ENCODE peak calls at places on chromosomes 3 and 15, in nine cellular contexts. One of them, this sample, is unnamed.

GRCh38 chr15:39205506-39206371 is 375.1 kb upstream of the THBS1 start:
- DNase-seq in DMS153: no peak
- DNase-seq in PC-3: no peak
- DNase-seq in T follicular helper cell: no peak
- DNase-seq in foreskin keratinocyte: peak
- DNase-seq in colonic mucosa: no peak
- DNase-seq in stimulated activated CD4-positive, alpha-beta T cell treated with anti-CD3 and anti-CD28 coated beads, Interleukin-1b, Interleukin-23, amount 100 ng/mL, for 1 hour: no peak
- DNase-seq in pulmonary artery endothelial cell: no peak
- DNase-seq in LNCaP clone FGC: no peak
- DNase-seq in this sample: no peak

GRCh38 chr3:126103121-126104027 is 19.4 kb upstream of the SLC41A3 start:
- DNase-seq in DMS153: no peak
- DNase-seq in PC-3: no peak
- DNase-seq in T follicular helper cell: no peak
- DNase-seq in foreskin keratinocyte: no peak
- DNase-seq in colonic mucosa: peak
- DNase-seq in stimulated activated CD4-positive, alpha-beta T cell treated with anti-CD3 and anti-CD28 coated beads, Interleukin-1b, Interleukin-23, amount 100 ng/mL, for 1 hour: no peak
- DNase-seq in pulmonary artery endothelial cell: no peak
- DNase-seq in LNCaP clone FGC: no peak
- DNase-seq in this sample: no peak

GRCh38 chr3:180595536-180595935 is 6.4 kb upstream of the TTC14 start:
- DNase-seq in DMS153: no peak
- DNase-seq in PC-3: no peak
- DNase-seq in T follicular helper cell: no peak
- DNase-seq in foreskin keratinocyte: no peak
- DNase-seq in colonic mucosa: no peak
- DNase-seq in stimulated activated CD4-positive, alpha-beta T cell treated with anti-CD3 and anti-CD28 coated beads, Interleukin-1b, Interleukin-23, amount 100 ng/mL, for 1 hour: no peak
- DNase-seq in pulmonary artery endothelial cell: no peak
- DNase-seq in LNCaP clone FGC: no peak
- DNase-seq in this sample: no peak

GRCh38 chr3:152048826-152049225 is 175.4 kb downstream of the SUCNR1 start:
- DNase-seq in DMS153: no peak
- DNase-seq in PC-3: no peak
- DNase-seq in T follicular helper cell: no peak
- DNase-seq in foreskin keratinocyte: no peak
- DNase-seq in colonic mucosa: no peak
- DNase-seq in stimulated activated CD4-positive, alpha-beta T cell treated with anti-CD3 and anti-CD28 coated beads, Interleukin-1b, Interleukin-23, amount 100 ng/mL, for 1 hour: no peak
- DNase-seq in pulmonary artery endothelial cell: no peak
- DNase-seq in LNCaP clone FGC: no peak
- DNase-seq in this sample: no peak

GRCh38 chr3:15665510-15666150 is 64.1 kb downstream of the BTD start:
- DNase-seq in DMS153: no peak
- DNase-seq in PC-3: peak
- DNase-seq in T follicular helper cell: no peak
- DNase-seq in foreskin keratinocyte: no peak
- DNase-seq in colonic mucosa: no peak
- DNase-seq in stimulated activated CD4-positive, alpha-beta T cell treated with anti-CD3 and anti-CD28 coated beads, Interleukin-1b, Interleukin-23, amount 100 ng/mL, for 1 hour: no peak
- DNase-seq in pulmonary artery endothelial cell: no peak
- DNase-seq in LNCaP clone FGC: no peak
- DNase-seq in this sample: no peak

GRCh38 chr3:156788846-156789245 is 37.3 kb upstream of the LEKR1 start:
- DNase-seq in DMS153: no peak
- DNase-seq in PC-3: peak
- DNase-seq in T follicular helper cell: no peak
- DNase-seq in foreskin keratinocyte: no peak
- DNase-seq in colonic mucosa: no peak
- DNase-seq in stimulated activated CD4-positive, alpha-beta T cell treated with anti-CD3 and anti-CD28 coated beads, Interleukin-1b, Interleukin-23, amount 100 ng/mL, for 1 hour: no peak
- DNase-seq in pulmonary artery endothelial cell: no peak
- DNase-seq in LNCaP clone FGC: no peak
- DNase-seq in this sample: no peak

GRCh38 chr15:70523634-70524033 is 239.7 kb downstream of the UACA start:
- DNase-seq in DMS153: peak
- DNase-seq in PC-3: no peak
- DNase-seq in T follicular helper cell: no peak
- DNase-seq in foreskin keratinocyte: no peak
- DNase-seq in colonic mucosa: no peak
- DNase-seq in stimulated activated CD4-positive, alpha-beta T cell treated with anti-CD3 and anti-CD28 coated beads, Interleukin-1b, Interleukin-23, amount 100 ng/mL, for 1 hour: no peak
- DNase-seq in pulmonary artery endothelial cell: no peak
- DNase-seq in LNCaP clone FGC: no peak
- DNase-seq in this sample: no peak

GRCh38 chr3:15051531-15051930 is 13.6 kb downstream of the MRPS25 start:
- DNase-seq in DMS153: peak
- DNase-seq in PC-3: peak
- DNase-seq in T follicular helper cell: peak
- DNase-seq in foreskin keratinocyte: no peak
- DNase-seq in colonic mucosa: peak
- DNase-seq in stimulated activated CD4-positive, alpha-beta T cell treated with anti-CD3 and anti-CD28 coated beads, Interleukin-1b, Interleukin-23, amount 100 ng/mL, for 1 hour: no peak
- DNase-seq in pulmonary artery endothelial cell: no peak
- DNase-seq in LNCaP clone FGC: no peak
- DNase-seq in this sample: peak

GRCh38 chr3:185813691-185814215 is 11.1 kb downstream of the IGF2BP2 start:
- DNase-seq in DMS153: no peak
- DNase-seq in PC-3: no peak
- DNase-seq in T follicular helper cell: no peak
- DNase-seq in foreskin keratinocyte: no peak
- DNase-seq in colonic mucosa: no peak
- DNase-seq in stimulated activated CD4-positive, alpha-beta T cell treated with anti-CD3 and anti-CD28 coated beads, Interleukin-1b, Interleukin-23, amount 100 ng/mL, for 1 hour: no peak
- DNase-seq in pulmonary artery endothelial cell: no peak
- DNase-seq in LNCaP clone FGC: no peak
- DNase-seq in this sample: no peak

GRCh38 chr3:166282931-166283330 is 445.7 kb upstream of the BCHE start:
- DNase-seq in DMS153: no peak
- DNase-seq in PC-3: no peak
- DNase-seq in T follicular helper cell: no peak
- DNase-seq in foreskin keratinocyte: no peak
- DNase-seq in colonic mucosa: no peak
- DNase-seq in stimulated activated CD4-positive, alpha-beta T cell treated with anti-CD3 and anti-CD28 coated beads, Interleukin-1b, Interleukin-23, amount 100 ng/mL, for 1 hour: no peak
- DNase-seq in pulmonary artery endothelial cell: no peak
- DNase-seq in LNCaP clone FGC: no peak
- DNase-seq in this sample: no peak

GRCh38 chr15:35740761-35741160 is 194.8 kb upstream of the DPH6 start:
- DNase-seq in DMS153: no peak
- DNase-seq in PC-3: no peak
- DNase-seq in T follicular helper cell: no peak
- DNase-seq in foreskin keratinocyte: no peak
- DNase-seq in colonic mucosa: no peak
- DNase-seq in stimulated activated CD4-positive, alpha-beta T cell treated with anti-CD3 and anti-CD28 coated beads, Interleukin-1b, Interleukin-23, amount 100 ng/mL, for 1 hour: no peak
- DNase-seq in pulmonary artery endothelial cell: no peak
- DNase-seq in LNCaP clone FGC: no peak
- DNase-seq in this sample: no peak

GRCh38 chr3:119311191-119311925 is 17.2 kb downstream of the ARHGAP31 start:
- DNase-seq in DMS153: no peak
- DNase-seq in PC-3: peak
- DNase-seq in T follicular helper cell: no peak
- DNase-seq in foreskin keratinocyte: peak
- DNase-seq in colonic mucosa: no peak
- DNase-seq in stimulated activated CD4-positive, alpha-beta T cell treated with anti-CD3 and anti-CD28 coated beads, Interleukin-1b, Interleukin-23, amount 100 ng/mL, for 1 hour: no peak
- DNase-seq in pulmonary artery endothelial cell: no peak
- DNase-seq in LNCaP clone FGC: no peak
- DNase-seq in this sample: peak

GRCh38 chr3:125062904-125063618 is 7.3 kb upstream of the HEG1 start:
- DNase-seq in DMS153: no peak
- DNase-seq in PC-3: peak
- DNase-seq in T follicular helper cell: no peak
- DNase-seq in foreskin keratinocyte: peak
- DNase-seq in colonic mucosa: no peak
- DNase-seq in stimulated activated CD4-positive, alpha-beta T cell treated with anti-CD3 and anti-CD28 coated beads, Interleukin-1b, Interleukin-23, amount 100 ng/mL, for 1 hour: no peak
- DNase-seq in pulmonary artery endothelial cell: peak
- DNase-seq in LNCaP clone FGC: peak
- DNase-seq in this sample: peak

GRCh38 chr3:45140392-45140791 is 5.8 kb downstream of the CDCP1 start:
- DNase-seq in DMS153: no peak
- DNase-seq in PC-3: peak
- DNase-seq in T follicular helper cell: no peak
- DNase-seq in foreskin keratinocyte: no peak
- DNase-seq in colonic mucosa: no peak
- DNase-seq in stimulated activated CD4-positive, alpha-beta T cell treated with anti-CD3 and anti-CD28 coated beads, Interleukin-1b, Interleukin-23, amount 100 ng/mL, for 1 hour: no peak
- DNase-seq in pulmonary artery endothelial cell: no peak
- DNase-seq in LNCaP clone FGC: no peak
- DNase-seq in this sample: peak

GRCh38 chr3:25587094-25587493 is 77.6 kb downstream of the TOP2B start:
- DNase-seq in DMS153: no peak
- DNase-seq in PC-3: no peak
- DNase-seq in T follicular helper cell: no peak
- DNase-seq in foreskin keratinocyte: no peak
- DNase-seq in colonic mucosa: no peak
- DNase-seq in stimulated activated CD4-positive, alpha-beta T cell treated with anti-CD3 and anti-CD28 coated beads, Interleukin-1b, Interleukin-23, amount 100 ng/mL, for 1 hour: no peak
- DNase-seq in pulmonary artery endothelial cell: no peak
- DNase-seq in LNCaP clone FGC: no peak
- DNase-seq in this sample: no peak

GRCh38 chr3:148981236-148981635 is 10.1 kb upstream of the GYG1 start:
- DNase-seq in DMS153: no peak
- DNase-seq in PC-3: no peak
- DNase-seq in T follicular helper cell: no peak
- DNase-seq in foreskin keratinocyte: no peak
- DNase-seq in colonic mucosa: no peak
- DNase-seq in stimulated activated CD4-positive, alpha-beta T cell treated with anti-CD3 and anti-CD28 coated beads, Interleukin-1b, Interleukin-23, amount 100 ng/mL, for 1 hour: no peak
- DNase-seq in pulmonary artery endothelial cell: no peak
- DNase-seq in LNCaP clone FGC: no peak
- DNase-seq in this sample: no peak

GRCh38 chr3:83523470-83524073 is 1435.2 kb upstream of the CADM2 start:
- DNase-seq in DMS153: no peak
- DNase-seq in PC-3: peak
- DNase-seq in T follicular helper cell: no peak
- DNase-seq in foreskin keratinocyte: peak
- DNase-seq in colonic mucosa: no peak
- DNase-seq in stimulated activated CD4-positive, alpha-beta T cell treated with anti-CD3 and anti-CD28 coated beads, Interleukin-1b, Interleukin-23, amount 100 ng/mL, for 1 hour: no peak
- DNase-seq in pulmonary artery endothelial cell: peak
- DNase-seq in LNCaP clone FGC: peak
- DNase-seq in this sample: peak

GRCh38 chr3:177935008-177935407 is 601.2 kb upstream of the KCNMB2 start:
- DNase-seq in DMS153: peak
- DNase-seq in PC-3: no peak
- DNase-seq in T follicular helper cell: no peak
- DNase-seq in foreskin keratinocyte: no peak
- DNase-seq in colonic mucosa: no peak
- DNase-seq in stimulated activated CD4-positive, alpha-beta T cell treated with anti-CD3 and anti-CD28 coated beads, Interleukin-1b, Interleukin-23, amount 100 ng/mL, for 1 hour: no peak
- DNase-seq in pulmonary artery endothelial cell: no peak
- DNase-seq in LNCaP clone FGC: no peak
- DNase-seq in this sample: no peak

GRCh38 chr3:195030791-195031321 is 240.1 kb downstream of the XXYLT1 start:
- DNase-seq in DMS153: peak
- DNase-seq in PC-3: peak
- DNase-seq in T follicular helper cell: no peak
- DNase-seq in foreskin keratinocyte: peak
- DNase-seq in colonic mucosa: no peak
- DNase-seq in stimulated activated CD4-positive, alpha-beta T cell treated with anti-CD3 and anti-CD28 coated beads, Interleukin-1b, Interleukin-23, amount 100 ng/mL, for 1 hour: no peak
- DNase-seq in pulmonary artery endothelial cell: peak
- DNase-seq in LNCaP clone FGC: peak
- DNase-seq in this sample: peak

GRCh38 chr3:62415312-62415791 is 42.0 kb upstream of the FEZF2 start:
- DNase-seq in DMS153: no peak
- DNase-seq in PC-3: no peak
- DNase-seq in T follicular helper cell: no peak
- DNase-seq in foreskin keratinocyte: no peak
- DNase-seq in colonic mucosa: no peak
- DNase-seq in stimulated activated CD4-positive, alpha-beta T cell treated with anti-CD3 and anti-CD28 coated beads, Interleukin-1b, Interleukin-23, amount 100 ng/mL, for 1 hour: no peak
- DNase-seq in pulmonary artery endothelial cell: no peak
- DNase-seq in LNCaP clone FGC: no peak
- DNase-seq in this sample: no peak

GRCh38 chr3:185308126-185308754 is 54.4 kb upstream of the EHHADH start:
- DNase-seq in DMS153: no peak
- DNase-seq in PC-3: peak
- DNase-seq in T follicular helper cell: peak
- DNase-seq in foreskin keratinocyte: no peak
- DNase-seq in colonic mucosa: peak
- DNase-seq in stimulated activated CD4-positive, alpha-beta T cell treated with anti-CD3 and anti-CD28 coated beads, Interleukin-1b, Interleukin-23, amount 100 ng/mL, for 1 hour: peak
- DNase-seq in pulmonary artery endothelial cell: no peak
- DNase-seq in LNCaP clone FGC: peak
- DNase-seq in this sample: peak

GRCh38 chr15:90610220-90610619 is 80.5 kb downstream of the CRTC3 start:
- DNase-seq in DMS153: no peak
- DNase-seq in PC-3: peak
- DNase-seq in T follicular helper cell: no peak
- DNase-seq in foreskin keratinocyte: peak
- DNase-seq in colonic mucosa: no peak
- DNase-seq in stimulated activated CD4-positive, alpha-beta T cell treated with anti-CD3 and anti-CD28 coated beads, Interleukin-1b, Interleukin-23, amount 100 ng/mL, for 1 hour: no peak
- DNase-seq in pulmonary artery endothelial cell: no peak
- DNase-seq in LNCaP clone FGC: no peak
- DNase-seq in this sample: no peak

GRCh38 chr15:95594496-95594895 is 736.0 kb upstream of the NR2F2 start:
- DNase-seq in DMS153: no peak
- DNase-seq in PC-3: no peak
- DNase-seq in T follicular helper cell: no peak
- DNase-seq in foreskin keratinocyte: no peak
- DNase-seq in colonic mucosa: no peak
- DNase-seq in stimulated activated CD4-positive, alpha-beta T cell treated with anti-CD3 and anti-CD28 coated beads, Interleukin-1b, Interleukin-23, amount 100 ng/mL, for 1 hour: no peak
- DNase-seq in pulmonary artery endothelial cell: no peak
- DNase-seq in LNCaP clone FGC: no peak
- DNase-seq in this sample: no peak

GRCh38 chr3:177193706-177194268 is 3.5 kb downstream of the TBL1XR1 start:
- DNase-seq in DMS153: no peak
- DNase-seq in PC-3: no peak
- DNase-seq in T follicular helper cell: no peak
- DNase-seq in foreskin keratinocyte: no peak
- DNase-seq in colonic mucosa: no peak
- DNase-seq in stimulated activated CD4-positive, alpha-beta T cell treated with anti-CD3 and anti-CD28 coated beads, Interleukin-1b, Interleukin-23, amount 100 ng/mL, for 1 hour: no peak
- DNase-seq in pulmonary artery endothelial cell: no peak
- DNase-seq in LNCaP clone FGC: no peak
- DNase-seq in this sample: no peak

GRCh38 chr15:76185716-76186115 is 125.6 kb downstream of the ETFA start:
- DNase-seq in DMS153: no peak
- DNase-seq in PC-3: peak
- DNase-seq in T follicular helper cell: no peak
- DNase-seq in foreskin keratinocyte: peak
- DNase-seq in colonic mucosa: peak
- DNase-seq in stimulated activated CD4-positive, alpha-beta T cell treated with anti-CD3 and anti-CD28 coated beads, Interleukin-1b, Interleukin-23, amount 100 ng/mL, for 1 hour: no peak
- DNase-seq in pulmonary artery endothelial cell: peak
- DNase-seq in LNCaP clone FGC: no peak
- DNase-seq in this sample: peak

GRCh38 chr3:86990734-86991481 is at the start of gene VGLL3:
- DNase-seq in DMS153: no peak
- DNase-seq in PC-3: peak
- DNase-seq in T follicular helper cell: no peak
- DNase-seq in foreskin keratinocyte: no peak
- DNase-seq in colonic mucosa: peak
- DNase-seq in stimulated activated CD4-positive, alpha-beta T cell treated with anti-CD3 and anti-CD28 coated beads, Interleukin-1b, Interleukin-23, amount 100 ng/mL, for 1 hour: no peak
- DNase-seq in pulmonary artery endothelial cell: peak
- DNase-seq in LNCaP clone FGC: no peak
- DNase-seq in this sample: no peak